ENCODE peak calls at places on chromosomes 5 and 9, in nine cellular contexts. X, A, O, V, G, C, P, R and Q are unnamed samples.

GRCh38 chr9:2872307-2872940 is 28.5 kb upstream of the PUM3 start:
- DNase-seq in O (no peak), X (no peak), A (no peak), P (peak; percentile 28), V (no peak), R (no peak), G (peak; percentile 29), C (peak; percentile 23), Q (no peak)

GRCh38 chr5:10793785-10794184 is 32.8 kb upstream of the DAP start:
- DNase-seq in O (no peak), V (no peak), A (no peak), X (no peak), R (no peak), C (no peak), P (no peak), G (no peak), Q (no peak)

GRCh38 chr9:93697352-93698139 is 121.2 kb downstream of the PHF2 start:
- DNase-seq in O (no peak), P (no peak), R (no peak), X (no peak), A (no peak), G (no peak), C (no peak), V (no peak), Q (peak; percentile 60)

GRCh38 chr5:43729846-43730478 is 127.0 kb downstream of the NNT start:
- DNase-seq in C (peak; percentile 7), G (peak; percentile 53), R (no peak), O (no peak), P (peak; percentile 4), X (no peak), A (no peak), V (peak; percentile 33), Q (no peak)

GRCh38 chr9:83920469-83920941 is 727 bp downstream of the KIF27 start:
- DNase-seq in R (no peak), P (no peak), O (peak; percentile 65), G (peak; percentile 35), X (no peak), V (no peak), A (no peak), C (no peak), Q (no peak)

GRCh38 chr9:34291019-34291418 is 38.0 kb downstream of the KIF24 start:
- DNase-seq in R (no peak), V (no peak), G (no peak), O (no peak), C (no peak), P (no peak), X (no peak), A (peak; percentile 47), Q (no peak)

GRCh38 chr5:167835146-167835545 is 456.3 kb upstream of the WWC1 start:
- DNase-seq in X (no peak), V (no peak), G (peak; percentile 77), R (no peak), P (no peak), C (no peak), A (no peak), O (no peak), Q (no peak)

GRCh38 chr5:65462139-65462705 is 19.5 kb downstream of the ADAMTS6 start:
- DNase-seq in G (no peak), P (no peak), V (no peak), A (no peak), X (no peak), O (no peak), R (no peak), C (no peak), Q (no peak)

GRCh38 chr5:172010278-172010677 is 3.8 kb upstream of the FBXW11 start:
- DNase-seq in G (no peak), A (no peak), V (peak; percentile 24), O (no peak), R (no peak), C (no peak), P (no peak), X (no peak), Q (no peak)

GRCh38 chr5:125595095-125595494 is 828.1 kb upstream of the GRAMD2B start:
- DNase-seq in V (no peak), X (no peak), A (no peak), R (no peak), P (peak; percentile 74), O (peak; percentile 75), G (peak; percentile 22), C (no peak), Q (no peak)

GRCh38 chr5:60972225-60972624 is 27.2 kb downstream of the NDUFAF2 start:
- DNase-seq in A (no peak), P (no peak), R (no peak), C (no peak), O (no peak), X (no peak), G (no peak), V (no peak), Q (no peak)

GRCh38 chr9:133238851-133239532 is 29.9 kb upstream of the OBP2B start:
- DNase-seq in V (peak; percentile 44), C (peak; percentile 88), P (peak; percentile 35), R (peak; percentile 6), O (peak; percentile 81), A (peak; percentile 63), X (peak; percentile 93), G (peak; percentile 51), Q (no peak)
- TF ChIP-seq CTCF in V (peak; percentile 77), C (peak; percentile 99), P (peak; percentile 42), R (peak; percentile 50), O (peak; percentile 72), A (peak; percentile 76), X (peak; percentile 93), G (peak; percentile 56), Q (peak; percentile 85)

DNA sequence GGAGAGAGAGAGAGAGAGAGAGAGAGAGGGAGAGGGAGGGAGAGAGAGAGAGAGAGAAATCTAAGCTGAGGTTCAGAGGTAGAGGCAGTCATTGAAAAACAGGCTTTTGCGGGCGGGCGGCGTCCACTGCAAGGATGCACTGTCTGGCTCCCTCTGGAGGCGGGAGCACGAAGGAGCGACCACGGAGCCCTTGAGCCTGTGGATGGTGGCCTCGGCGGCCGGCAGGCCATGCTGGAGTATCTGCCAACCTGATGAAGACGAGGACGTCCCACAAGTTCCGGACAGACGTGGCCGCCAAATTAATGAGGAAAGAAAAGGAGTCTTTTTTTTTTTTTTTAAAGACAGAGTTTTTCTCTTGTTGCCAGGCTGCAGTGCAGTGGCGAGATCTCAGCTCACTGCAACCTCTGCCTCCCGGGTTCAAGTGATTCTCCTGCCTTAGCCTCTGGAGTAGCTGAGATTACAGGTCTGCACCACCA is 2.2 kb upstream of the CCDC125 start:
- DNase-seq in O (peak; percentile 82), C (peak; percentile 57), R (no peak), P (peak; percentile 62), A (peak; percentile 71), X (peak; percentile 85), G (peak; percentile 80), V (peak; percentile 82), Q (peak; percentile 83)
- TF ChIP-seq CTCF in O (peak; percentile 36), C (peak; percentile 51), R (peak; percentile 50), P (peak; percentile 79), A (peak; percentile 75), X (peak; percentile 53), G (peak; percentile 78), V (peak; percentile 80), Q (peak; percentile 84)

GRCh38 chr5:177022386-177023246 is at the start of gene ZNF346:
- DNase-seq in G (peak; percentile 89), V (peak; percentile 99), R (peak; percentile 89), P (peak; percentile 89), O (peak; percentile 94), X (peak; percentile 91), A (peak; percentile 93), C (peak; percentile 83), Q (peak; percentile 94)
- TF ChIP-seq CTCF in G (peak; percentile 41), V (peak; percentile 72), R (no peak), P (peak; percentile 35), O (peak; percentile 65), X (peak; percentile 38), A (peak; percentile 62), C (no peak), Q (peak; percentile 72)

GRCh38 chr5:135437796-135438560 is 9.2 kb downstream of the DCANP1 start:
- DNase-seq in G (peak; percentile 95), A (no peak), C (peak; percentile 44), X (no peak), P (peak; percentile 94), V (no peak), O (no peak), R (no peak), Q (peak; percentile 57)
- TF ChIP-seq CTCF in G (peak; percentile 20), A (no peak), C (no peak), X (no peak), P (peak; percentile 10), V (no peak), O (no peak), R (no peak), Q (no peak)